ENCODE peak calls at places on chromosomes 5 and 9, in nine cellular contexts. One of them, this sample, is unnamed.

GRCh38 chr5:59264641-59265245 is 628.8 kb downstream of the PDE4D start:
- DNase-seq in transverse colon: no peak
- DNase-seq in A549: no peak
- DNase-seq in IMR-90: no peak
- DNase-seq in stomach: no peak
- DNase-seq in uterus: no peak
- DNase-seq in heart left ventricle: no peak
- DNase-seq in ovary: no peak
- DNase-seq in right lobe of liver: no peak
- DNase-seq in this sample: no peak

GRCh38 chr5:143440448-143441102 is 37.1 kb upstream of the NR3C1 start:
- DNase-seq in transverse colon: no peak
- DNase-seq in A549: no peak
- DNase-seq in IMR-90: no peak
- DNase-seq in stomach: no peak
- DNase-seq in uterus: no peak
- DNase-seq in heart left ventricle: no peak
- DNase-seq in ovary: no peak
- DNase-seq in right lobe of liver: no peak
- DNase-seq in this sample: no peak

GRCh38 chr9:1007312-1007711 is 30.9 kb downstream of the DMRT3 start:
- DNase-seq in transverse colon: no peak
- DNase-seq in A549: no peak
- DNase-seq in IMR-90: no peak
- DNase-seq in stomach: no peak
- DNase-seq in uterus: no peak
- DNase-seq in heart left ventricle: no peak
- DNase-seq in ovary: no peak
- DNase-seq in right lobe of liver: no peak
- DNase-seq in this sample: no peak

GRCh38 chr5:6749026-6749716 is 35.9 kb downstream of the TENT4A start:
- DNase-seq in transverse colon: no peak
- DNase-seq in A549: no peak
- DNase-seq in IMR-90: no peak
- DNase-seq in stomach: no peak
- DNase-seq in uterus: no peak
- DNase-seq in heart left ventricle: no peak
- DNase-seq in ovary: no peak
- DNase-seq in right lobe of liver: no peak
- DNase-seq in this sample: no peak

GRCh38 chr9:100216178-100216787 is 117.2 kb downstream of the INVS start:
- DNase-seq in transverse colon: peak
- DNase-seq in A549: peak
- DNase-seq in IMR-90: peak
- DNase-seq in stomach: peak
- DNase-seq in uterus: no peak
- DNase-seq in heart left ventricle: peak
- DNase-seq in ovary: no peak
- DNase-seq in right lobe of liver: no peak
- DNase-seq in this sample: peak

GRCh38 chr9:131607591-131607990 is 62.3 kb downstream of the PRRT1B start:
- DNase-seq in transverse colon: no peak
- DNase-seq in A549: no peak
- DNase-seq in IMR-90: no peak
- DNase-seq in stomach: no peak
- DNase-seq in uterus: no peak
- DNase-seq in heart left ventricle: no peak
- DNase-seq in ovary: no peak
- DNase-seq in right lobe of liver: no peak
- DNase-seq in this sample: no peak

GRCh38 chr9:84804948-84805694 is 135.6 kb downstream of the NTRK2 start:
- DNase-seq in transverse colon: no peak
- DNase-seq in A549: no peak
- DNase-seq in IMR-90: no peak
- DNase-seq in stomach: no peak
- DNase-seq in uterus: no peak
- DNase-seq in heart left ventricle: no peak
- DNase-seq in ovary: no peak
- DNase-seq in right lobe of liver: no peak
- DNase-seq in this sample: no peak

GRCh38 chr9:87662808-87663528 is 63.0 kb upstream of the CTSL start:
- DNase-seq in transverse colon: peak
- DNase-seq in A549: peak
- DNase-seq in IMR-90: peak
- DNase-seq in stomach: peak
- DNase-seq in uterus: peak
- DNase-seq in heart left ventricle: peak
- DNase-seq in ovary: peak
- DNase-seq in right lobe of liver: peak
- DNase-seq in this sample: peak

GRCh38 chr5:151954271-151954670 is 29.6 kb upstream of the GLRA1 start:
- DNase-seq in transverse colon: no peak
- DNase-seq in A549: no peak
- DNase-seq in IMR-90: no peak
- DNase-seq in stomach: no peak
- DNase-seq in uterus: no peak
- DNase-seq in heart left ventricle: no peak
- DNase-seq in ovary: no peak
- DNase-seq in right lobe of liver: no peak
- DNase-seq in this sample: no peak

GRCh38 chr9:35679091-35679490 is 5.4 kb downstream of the CA9 start:
- DNase-seq in transverse colon: no peak
- DNase-seq in A549: no peak
- DNase-seq in IMR-90: no peak
- DNase-seq in stomach: no peak
- DNase-seq in uterus: no peak
- DNase-seq in heart left ventricle: no peak
- DNase-seq in ovary: no peak
- DNase-seq in right lobe of liver: no peak
- DNase-seq in this sample: no peak

GRCh38 chr5:133234273-133234672 is 182.5 kb downstream of the HSPA4 start:
- DNase-seq in transverse colon: no peak
- DNase-seq in A549: no peak
- DNase-seq in IMR-90: no peak
- DNase-seq in stomach: no peak
- DNase-seq in uterus: no peak
- DNase-seq in heart left ventricle: no peak
- DNase-seq in ovary: no peak
- DNase-seq in right lobe of liver: no peak
- DNase-seq in this sample: no peak

GRCh38 chr5:13994606-13995336 is 50.3 kb upstream of the DNAH5 start:
- DNase-seq in transverse colon: no peak
- DNase-seq in A549: no peak
- DNase-seq in IMR-90: peak
- DNase-seq in stomach: no peak
- DNase-seq in uterus: no peak
- DNase-seq in heart left ventricle: no peak
- DNase-seq in ovary: no peak
- DNase-seq in right lobe of liver: no peak
- DNase-seq in this sample: no peak

GRCh38 chr5:3590253-3590966 is 5.2 kb upstream of the IRX1 start:
- DNase-seq in transverse colon: no peak
- DNase-seq in A549: no peak
- DNase-seq in IMR-90: no peak
- DNase-seq in stomach: no peak
- DNase-seq in uterus: no peak
- DNase-seq in heart left ventricle: no peak
- DNase-seq in ovary: no peak
- DNase-seq in right lobe of liver: no peak
- DNase-seq in this sample: no peak

GRCh38 chr5:140989254-140989653 is 23.0 kb downstream of the PCDHAC2 start:
- DNase-seq in transverse colon: no peak
- DNase-seq in A549: no peak
- DNase-seq in IMR-90: no peak
- DNase-seq in stomach: no peak
- DNase-seq in uterus: no peak
- DNase-seq in heart left ventricle: no peak
- DNase-seq in ovary: no peak
- DNase-seq in right lobe of liver: no peak
- DNase-seq in this sample: no peak

GRCh38 chr5:33441241-33441844 is 578 bp downstream of the TARS1 start:
- DNase-seq in transverse colon: peak
- DNase-seq in A549: peak
- DNase-seq in IMR-90: peak
- DNase-seq in stomach: no peak
- DNase-seq in uterus: no peak
- DNase-seq in heart left ventricle: no peak
- DNase-seq in ovary: peak
- DNase-seq in right lobe of liver: no peak
- DNase-seq in this sample: peak

GRCh38 chr5:42951169-42951846 is 88.8 kb downstream of the ANXA2R start:
- DNase-seq in transverse colon: peak
- DNase-seq in A549: no peak
- DNase-seq in IMR-90: peak
- DNase-seq in stomach: peak
- DNase-seq in uterus: peak
- DNase-seq in heart left ventricle: peak
- DNase-seq in ovary: peak
- DNase-seq in right lobe of liver: peak
- DNase-seq in this sample: no peak

GRCh38 chr5:148543727-148544126 is 110.6 kb downstream of the HTR4 start:
- DNase-seq in transverse colon: no peak
- DNase-seq in A549: no peak
- DNase-seq in IMR-90: no peak
- DNase-seq in stomach: no peak
- DNase-seq in uterus: no peak
- DNase-seq in heart left ventricle: no peak
- DNase-seq in ovary: no peak
- DNase-seq in right lobe of liver: no peak
- DNase-seq in this sample: peak

GRCh38 chr9:107635137-107635802 is 145.7 kb upstream of the KLF4 start:
- DNase-seq in transverse colon: no peak
- DNase-seq in A549: no peak
- DNase-seq in IMR-90: peak
- DNase-seq in stomach: no peak
- DNase-seq in uterus: no peak
- DNase-seq in heart left ventricle: no peak
- DNase-seq in ovary: no peak
- DNase-seq in right lobe of liver: no peak
- DNase-seq in this sample: no peak

GRCh38 chr5:17216176-17216973 is 1.1 kb upstream of the BASP1 start:
- DNase-seq in transverse colon: peak
- DNase-seq in A549: peak
- DNase-seq in IMR-90: peak
- DNase-seq in stomach: peak
- DNase-seq in uterus: peak
- DNase-seq in heart left ventricle: peak
- DNase-seq in ovary: peak
- DNase-seq in right lobe of liver: peak
- DNase-seq in this sample: peak

GRCh38 chr5:66136053-66136452 is 8.0 kb upstream of the SREK1 start:
- DNase-seq in transverse colon: no peak
- DNase-seq in A549: no peak
- DNase-seq in IMR-90: no peak
- DNase-seq in stomach: no peak
- DNase-seq in uterus: no peak
- DNase-seq in heart left ventricle: no peak
- DNase-seq in ovary: no peak
- DNase-seq in right lobe of liver: no peak
- DNase-seq in this sample: no peak

GRCh38 chr5:169150108-169150507 is 150.8 kb downstream of the SLIT3 start:
- DNase-seq in transverse colon: no peak
- DNase-seq in A549: no peak
- DNase-seq in IMR-90: no peak
- DNase-seq in stomach: no peak
- DNase-seq in uterus: no peak
- DNase-seq in heart left ventricle: no peak
- DNase-seq in ovary: no peak
- DNase-seq in right lobe of liver: no peak
- DNase-seq in this sample: no peak

GRCh38 chr9:1959347-1959746 is 55.8 kb upstream of the SMARCA2 start:
- DNase-seq in transverse colon: no peak
- DNase-seq in A549: no peak
- DNase-seq in IMR-90: no peak
- DNase-seq in stomach: no peak
- DNase-seq in uterus: no peak
- DNase-seq in heart left ventricle: no peak
- DNase-seq in ovary: no peak
- DNase-seq in right lobe of liver: no peak
- DNase-seq in this sample: no peak

GRCh38 chr9:127788337-127789011 is 2.6 kb downstream of the CDK9 start:
- DNase-seq in transverse colon: no peak
- DNase-seq in A549: no peak
- DNase-seq in IMR-90: no peak
- DNase-seq in stomach: no peak
- DNase-seq in uterus: no peak
- DNase-seq in heart left ventricle: no peak
- DNase-seq in ovary: peak
- DNase-seq in right lobe of liver: peak
- DNase-seq in this sample: no peak
- TF ChIP-seq POLR2A in transverse colon: no peak
- TF ChIP-seq POLR2A in A549: no peak
- TF ChIP-seq POLR2A in IMR-90: no peak
- TF ChIP-seq POLR2A in stomach: no peak
- TF ChIP-seq POLR2A in uterus: no peak
- TF ChIP-seq POLR2A in heart left ventricle: no peak
- TF ChIP-seq POLR2A in ovary: no peak
- TF ChIP-seq POLR2A in right lobe of liver: no peak
- TF ChIP-seq POLR2A in this sample: no peak

GRCh38 chr9:98241357-98242104 is 13.9 kb downstream of the TBC1D2 start:
- DNase-seq in transverse colon: no peak
- DNase-seq in A549: no peak
- DNase-seq in IMR-90: no peak
- DNase-seq in stomach: no peak
- DNase-seq in uterus: no peak
- DNase-seq in heart left ventricle: no peak
- DNase-seq in ovary: no peak
- DNase-seq in right lobe of liver: no peak
- DNase-seq in this sample: no peak
- TF ChIP-seq CTCF in transverse colon: no peak
- TF ChIP-seq CTCF in A549: no peak
- TF ChIP-seq CTCF in IMR-90: no peak
- TF ChIP-seq CTCF in stomach: no peak
- TF ChIP-seq CTCF in uterus: no peak
- TF ChIP-seq CTCF in heart left ventricle: no peak
- TF ChIP-seq CTCF in ovary: no peak
- TF ChIP-seq CTCF in right lobe of liver: no peak
- TF ChIP-seq CTCF in this sample: no peak

GRCh38 chr5:150497989-150498317 is 10.0 kb upstream of the NDST1 start:
- DNase-seq in transverse colon: no peak
- DNase-seq in A549: no peak
- DNase-seq in IMR-90: no peak
- DNase-seq in stomach: no peak
- DNase-seq in uterus: no peak
- DNase-seq in heart left ventricle: no peak
- DNase-seq in ovary: no peak
- DNase-seq in right lobe of liver: no peak
- DNase-seq in this sample: no peak
- H3K4me3 ChIP-seq in transverse colon: no peak
- H3K4me3 ChIP-seq in A549: peak
- H3K4me3 ChIP-seq in IMR-90: peak
- H3K4me3 ChIP-seq in stomach: no peak
- H3K4me3 ChIP-seq in uterus: no peak
- H3K4me3 ChIP-seq in heart left ventricle: no peak
- H3K4me3 ChIP-seq in ovary: no peak
- H3K4me3 ChIP-seq in right lobe of liver: no peak
- H3K4me3 ChIP-seq in this sample: no peak

GRCh38 chr9:128339761-128340690 is at the start of gene SLC27A4:
- DNase-seq in transverse colon: peak
- DNase-seq in A549: peak
- DNase-seq in IMR-90: peak
- DNase-seq in stomach: peak
- DNase-seq in uterus: peak
- DNase-seq in heart left ventricle: peak
- DNase-seq in ovary: peak
- DNase-seq in right lobe of liver: peak
- DNase-seq in this sample: peak
- TF ChIP-seq POLR2A in transverse colon: peak
- TF ChIP-seq POLR2A in A549: peak
- TF ChIP-seq POLR2A in IMR-90: no peak
- TF ChIP-seq POLR2A in stomach: no peak
- TF ChIP-seq POLR2A in uterus: no peak
- TF ChIP-seq POLR2A in heart left ventricle: peak
- TF ChIP-seq POLR2A in ovary: no peak
- TF ChIP-seq POLR2A in right lobe of liver: peak
- TF ChIP-seq POLR2A in this sample: no peak